ENCODE peak calls at places on chromosomes 16 and 17, in five cellular contexts. T is NCI-H1694 treated with DMSO at 0.1 percent for 48 hours; K is ovary; N is left cardiac atrium; Y is stimulated activated CD4-positive, alpha-beta T cell treated with anti-CD3 and anti-CD28 coated beads, TNF-alpha, amount 100 ng/mL, for 1 hour. U is an unnamed sample.

GRCh38 chr16:65318138-65318537 is 196.3 kb upstream of the CDH11 start:
- DNase-seq in T (peak; percentile 67), K (no peak), N (no peak), Y (no peak), U (no peak)

GRCh38 chr17:57478433-57478832 is 222.1 kb downstream of the MSI2 start:
- DNase-seq in T (no peak), K (peak; percentile 74), N (peak; percentile 77), Y (no peak), U (no peak)

GRCh38 chr16:69814078-69814477 is 51.9 kb downstream of the WWP2 start:
- DNase-seq in T (no peak), K (no peak), N (no peak), Y (no peak), U (no peak)

GRCh38 chr17:7914771-7915610 is 1.1 kb downstream of the RNF227 start:
- DNase-seq in T (no peak), K (peak; percentile 66), N (peak; percentile 37), Y (no peak), U (no peak)

GRCh38 chr16:57664662-57665025 is 3.5 kb upstream of the ADGRG3 start:
- DNase-seq in T (no peak), K (no peak), N (no peak), Y (no peak), U (no peak)

GRCh38 chr17:81924557-81925532 is 2.7 kb downstream of the MAFG start:
- DNase-seq in T (no peak), K (no peak), N (no peak), Y (no peak), U (no peak)

GRCh38 chr16:58417600-58417999 is 25.3 kb downstream of the GINS3 start:
- DNase-seq in T (no peak), K (no peak), N (peak; percentile 53), Y (no peak), U (no peak)

GRCh38 chr16:534089-534635 is 6.7 kb downstream of the CAPN15 start:
- DNase-seq in T (no peak), K (no peak), N (no peak), Y (no peak), U (no peak)

GRCh38 chr16:4227040-4227332 is 14.9 kb downstream of the SRL start:
- DNase-seq in T (no peak), K (no peak), N (no peak), Y (no peak), U (no peak)

GRCh38 chr16:4659363-4660353 is 33.7 kb upstream of the NUDT16L1 start:
- DNase-seq in T (no peak), K (no peak), N (no peak), Y (no peak), U (no peak)

GRCh38 chr17:38621538-38621937 is 15.8 kb upstream of the SRCIN1 start:
- DNase-seq in T (no peak), K (no peak), N (no peak), Y (no peak), U (no peak)

GRCh38 chr16:69150146-69150865 is 17.9 kb downstream of the UTP4 start:
- DNase-seq in T (peak; percentile 60), K (peak; percentile 74), N (no peak), Y (peak; percentile 18), U (no peak)

GRCh38 chr17:39230361-39230760 is 4.6 kb upstream of the STAC2 start:
- DNase-seq in T (no peak), K (no peak), N (no peak), Y (no peak), U (no peak)

GRCh38 chr17:48611681-48612455 is 1.1 kb upstream of the HOXB7 start:
- DNase-seq in T (peak; percentile 45), K (no peak), N (no peak), Y (no peak), U (no peak)

GRCh38 chr17:75228305-75228704 is 22.8 kb downstream of the NUP85 start:
- DNase-seq in T (no peak), K (no peak), N (no peak), Y (no peak), U (no peak)

GRCh38 chr16:87442581-87442966 is 50.2 kb downstream of the ZCCHC14 start:
- DNase-seq in T (no peak), K (no peak), N (no peak), Y (no peak), U (no peak)

GRCh38 chr17:59643159-59643857 is 23.6 kb downstream of the CLTC start:
- DNase-seq in T (no peak), K (no peak), N (no peak), Y (no peak), U (no peak)

GRCh38 chr16:84281077-84281476 is 13.6 kb upstream of the WFDC1 start:
- DNase-seq in T (no peak), K (no peak), N (no peak), Y (no peak), U (no peak)

GRCh38 chr17:42179335-42179734 is 1.6 kb downstream of the KCNH4 start:
- DNase-seq in T (no peak), K (no peak), N (no peak), Y (no peak), U (no peak)

GRCh38 chr17:79932446-79932845 is 93.2 kb upstream of the CBX4 start:
- DNase-seq in T (no peak), K (no peak), N (no peak), Y (no peak), U (no peak)

GRCh38 chr16:66473654-66474519 is 46.8 kb downstream of the BEAN1 start:
- DNase-seq in T (no peak), K (no peak), N (no peak), Y (no peak), U (no peak)

GRCh38 chr16:84832488-84833141 is 12.8 kb downstream of the CRISPLD2 start:
- DNase-seq in T (no peak), K (peak; percentile 96), N (peak; percentile 91), Y (no peak), U (no peak)

GRCh38 chr17:76872221-76872873 is 4.1 kb downstream of the MGAT5B start:
- DNase-seq in T (no peak), K (no peak), N (no peak), Y (no peak), U (no peak)

GRCh38 chr17:45429338-45430005 is 3.2 kb downstream of the ARHGAP27 start:
- DNase-seq in T (no peak), K (no peak), N (no peak), Y (no peak), U (no peak)

GRCh38 chr17:35841505-35841904 is 27.2 kb downstream of the HEATR9 start:
- DNase-seq in T (no peak), K (no peak), N (no peak), Y (no peak), U (no peak)

GRCh38 chr17:62950067-62950466 is 16.0 kb upstream of the TANC2 start:
- DNase-seq in T (no peak), K (no peak), N (peak; percentile 76), Y (no peak), U (no peak)

GRCh38 chr17:8029121-8029520 is 9.7 kb upstream of the ALOX15B start:
- DNase-seq in T (no peak), K (no peak), N (no peak), Y (no peak), U (no peak)

GRCh38 chr17:2937331-2938003 is 125.9 kb downstream of the OR1D5 start:
- DNase-seq in T (peak; percentile 11), K (no peak), N (no peak), Y (no peak), U (no peak)

GRCh38 chr16:24054649-24055560 is 201.2 kb upstream of the CACNG3 start:
- DNase-seq in T (no peak), K (no peak), N (no peak), Y (no peak), U (no peak)

GRCh38 chr17:47811709-47812108 is 9.9 kb downstream of the OSBPL7 start:
- DNase-seq in T (no peak), K (no peak), N (no peak), Y (no peak), U (no peak)

GRCh38 chr17:32525116-32525515 is 38.3 kb downstream of the CDK5R1 start:
- DNase-seq in T (no peak), K (no peak), N (no peak), Y (no peak), U (no peak)

GRCh38 chr17:36674278-36674650 is 72.9 kb downstream of the MRM1 start:
- DNase-seq in T (no peak), K (no peak), N (no peak), Y (peak; percentile 5), U (no peak)

GRCh38 chr17:81651692-81652091 is 4.7 kb downstream of the PDE6G start:
- DNase-seq in T (no peak), K (no peak), N (no peak), Y (no peak), U (no peak)

GRCh38 chr17:66829883-66830282 is 5.0 kb upstream of the CACNG5 start:
- DNase-seq in T (no peak), K (no peak), N (no peak), Y (no peak), U (no peak)

GRCh38 chr17:61202564-61202963 is 197.1 kb upstream of the TBX2 start:
- DNase-seq in T (no peak), K (no peak), N (no peak), Y (no peak), U (no peak)

GRCh38 chr16:56298948-56299602 is 107.8 kb downstream of the GNAO1 start:
- DNase-seq in T (no peak), K (no peak), N (peak; percentile 39), Y (no peak), U (no peak)

GRCh38 chr16:50607447-50607846 is 59.3 kb downstream of the NKD1 start:
- DNase-seq in T (no peak), K (no peak), N (no peak), Y (no peak), U (no peak)

GRCh38 chr16:24758373-24758772 is 28.9 kb downstream of the TNRC6A start:
- DNase-seq in T (no peak), K (no peak), N (no peak), Y (no peak), U (no peak)

GRCh38 chr17:83080641-83081560 is 1.5 kb downstream of the METRNL start:
- DNase-seq in T (no peak), K (peak; percentile 57), N (peak; percentile 66), Y (peak; percentile 9), U (peak; percentile 37)

U was measured in activated CD8-positive, alpha-beta memory T cell treated with anti-CD3 and anti-CD28 coated beads for 4 hours.